ENCODE peak calls at places on chromosomes 7 and 10, in six cellular contexts. One of them, this sample, is unnamed.
A peak's percentile ranks its signal among the peaks of the same experiment; 100 is the strongest.

GRCh38 chr7:31744294-31744874 is 57.4 kb downstream of the PPP1R17 start:
- DNase-seq in astrocyte: peak; percentile 56
- DNase-seq in psoas muscle: peak; percentile 55
- DNase-seq in PC-3: peak; percentile 85
- DNase-seq in body of pancreas: peak; percentile 70
- DNase-seq in esophagus squamous epithelium: no peak
- DNase-seq in this sample: peak; percentile 53

GRCh38 chr10:110893559-110894179 is 21.9 kb downstream of the PDCD4 start:
- DNase-seq in PC-3: peak; percentile 74
- DNase-seq in astrocyte: peak; percentile 31
- DNase-seq in body of pancreas: no peak
- DNase-seq in psoas muscle: no peak
- DNase-seq in esophagus squamous epithelium: no peak
- DNase-seq in this sample: peak; percentile 48

GRCh38 chr7:17963281-17963680 is 23.0 kb upstream of the SNX13 start:
- DNase-seq in esophagus squamous epithelium: no peak
- DNase-seq in psoas muscle: no peak
- DNase-seq in astrocyte: no peak
- DNase-seq in PC-3: no peak
- DNase-seq in body of pancreas: no peak
- DNase-seq in this sample: peak; percentile 36

GRCh38 chr7:27172388-27172774 is 1.7 kb downstream of the HOXA10 start:
- DNase-seq in body of pancreas: no peak
- DNase-seq in psoas muscle: peak; percentile 58
- DNase-seq in astrocyte: no peak
- DNase-seq in esophagus squamous epithelium: no peak
- DNase-seq in PC-3: no peak
- DNase-seq in this sample: peak; percentile 75

GRCh38 chr7:73707045-73707631 is 12.3 kb downstream of the STX1A start:
- DNase-seq in PC-3: peak; percentile 89
- DNase-seq in esophagus squamous epithelium: no peak
- DNase-seq in psoas muscle: peak; percentile 72
- DNase-seq in body of pancreas: peak; percentile 86
- DNase-seq in astrocyte: no peak
- DNase-seq in this sample: no peak

GRCh38 chr10:130884456-130884855 is 427.1 kb downstream of the TCERG1L start:
- DNase-seq in esophagus squamous epithelium: no peak
- DNase-seq in PC-3: no peak
- DNase-seq in psoas muscle: no peak
- DNase-seq in body of pancreas: peak; percentile 25
- DNase-seq in astrocyte: no peak
- DNase-seq in this sample: no peak

GRCh38 chr7:28682136-28682535 is 269.8 kb downstream of the CREB5 start:
- DNase-seq in body of pancreas: no peak
- DNase-seq in psoas muscle: no peak
- DNase-seq in astrocyte: no peak
- DNase-seq in PC-3: no peak
- DNase-seq in esophagus squamous epithelium: no peak
- DNase-seq in this sample: no peak

GRCh38 chr7:43756368-43757072 is 2.0 kb upstream of the BLVRA start:
- DNase-seq in PC-3: peak; percentile 48
- DNase-seq in body of pancreas: peak; percentile 43
- DNase-seq in psoas muscle: no peak
- DNase-seq in esophagus squamous epithelium: no peak
- DNase-seq in astrocyte: peak; percentile 79
- DNase-seq in this sample: peak; percentile 70

GRCh38 chr7:12706900-12707536 is 19.6 kb downstream of the ARL4A start:
- DNase-seq in esophagus squamous epithelium: no peak
- DNase-seq in psoas muscle: no peak
- DNase-seq in astrocyte: peak; percentile 81
- DNase-seq in body of pancreas: no peak
- DNase-seq in PC-3: peak; percentile 91
- DNase-seq in this sample: peak; percentile 42

GRCh38 chr7:130734525-130735272 is 692 bp upstream of the KLF14 start:
- DNase-seq in body of pancreas: no peak
- DNase-seq in psoas muscle: no peak
- DNase-seq in PC-3: no peak
- DNase-seq in esophagus squamous epithelium: no peak
- DNase-seq in astrocyte: no peak
- DNase-seq in this sample: no peak

GRCh38 chr7:83677180-83677866 is 28.4 kb upstream of the SEMA3E start:
- DNase-seq in psoas muscle: no peak
- DNase-seq in body of pancreas: peak; percentile 14
- DNase-seq in astrocyte: peak; percentile 94
- DNase-seq in esophagus squamous epithelium: no peak
- DNase-seq in PC-3: peak; percentile 98
- DNase-seq in this sample: peak; percentile 46

GRCh38 chr7:25636871-25637283 is 408.6 kb upstream of the NPVF start:
- DNase-seq in PC-3: no peak
- DNase-seq in psoas muscle: peak; percentile 49
- DNase-seq in astrocyte: no peak
- DNase-seq in body of pancreas: no peak
- DNase-seq in esophagus squamous epithelium: no peak
- DNase-seq in this sample: no peak

GRCh38 chr10:3477683-3478082 is 305.1 kb upstream of the PITRM1 start:
- DNase-seq in body of pancreas: no peak
- DNase-seq in esophagus squamous epithelium: no peak
- DNase-seq in astrocyte: peak; percentile 79
- DNase-seq in PC-3: peak; percentile 55
- DNase-seq in psoas muscle: no peak
- DNase-seq in this sample: no peak

GRCh38 chr10:3476186-3476585 is 303.6 kb upstream of the PITRM1 start:
- DNase-seq in astrocyte: no peak
- DNase-seq in PC-3: no peak
- DNase-seq in body of pancreas: no peak
- DNase-seq in psoas muscle: no peak
- DNase-seq in esophagus squamous epithelium: no peak
- DNase-seq in this sample: no peak

GRCh38 chr10:3478153-3478552 is 305.6 kb upstream of the PITRM1 start:
- DNase-seq in esophagus squamous epithelium: no peak
- DNase-seq in PC-3: no peak
- DNase-seq in body of pancreas: no peak
- DNase-seq in psoas muscle: no peak
- DNase-seq in astrocyte: no peak
- DNase-seq in this sample: no peak

GRCh38 chr10:3475367-3475766 is 302.8 kb upstream of the PITRM1 start:
- DNase-seq in psoas muscle: no peak
- DNase-seq in astrocyte: no peak
- DNase-seq in body of pancreas: no peak
- DNase-seq in PC-3: no peak
- DNase-seq in esophagus squamous epithelium: no peak
- DNase-seq in this sample: no peak

DNA sequence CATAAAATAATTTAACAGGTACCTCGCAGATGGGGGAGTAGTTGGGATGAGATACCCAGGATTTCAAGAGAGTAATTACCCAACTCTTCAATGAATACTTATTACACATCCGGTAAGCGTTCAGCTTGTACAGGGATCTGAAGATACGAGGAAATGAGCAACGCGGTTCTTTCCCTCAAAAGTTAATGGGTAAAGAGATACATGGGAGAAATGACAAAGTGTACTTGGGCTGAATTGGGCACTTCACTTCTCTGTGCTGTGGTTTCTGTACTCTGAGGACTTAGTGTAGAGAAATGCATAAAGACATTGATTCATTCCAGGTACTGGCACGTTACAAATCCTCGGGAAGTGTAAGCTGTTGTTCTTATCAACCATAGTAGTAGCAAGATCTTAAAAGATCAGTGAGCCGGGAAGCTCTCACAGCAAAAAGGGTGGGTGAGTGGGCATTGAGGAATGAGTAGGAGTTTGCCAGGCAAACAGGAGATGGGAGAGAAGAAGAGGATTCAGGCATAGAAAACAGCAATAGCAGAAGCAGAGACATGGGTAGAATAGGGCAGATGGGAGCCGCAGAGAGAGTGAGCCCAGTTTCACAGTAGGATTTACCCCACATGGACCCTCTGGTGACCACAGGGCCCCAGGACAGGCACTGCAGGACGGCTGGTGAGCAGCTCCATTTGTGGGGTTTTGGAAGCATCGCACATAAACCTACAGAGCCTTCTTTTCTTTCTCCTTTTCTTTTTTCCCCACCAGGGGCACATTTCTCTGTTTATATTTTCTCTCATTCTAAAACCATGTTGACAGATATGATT is 304.3 kb upstream of the PITRM1 start:
- DNase-seq in esophagus squamous epithelium: no peak
- DNase-seq in psoas muscle: no peak
- DNase-seq in body of pancreas: no peak
- DNase-seq in PC-3: no peak
- DNase-seq in astrocyte: no peak
- DNase-seq in this sample: no peak
- TF ChIP-seq CTCF in esophagus squamous epithelium: no peak
- TF ChIP-seq CTCF in psoas muscle: no peak
- TF ChIP-seq CTCF in body of pancreas: no peak
- TF ChIP-seq CTCF in PC-3: no peak
- TF ChIP-seq CTCF in astrocyte: no peak
- TF ChIP-seq CTCF in this sample: peak; percentile 52

GRCh38 chr10:11986593-11987216 is 55.9 kb downstream of the UPF2 start:
- DNase-seq in body of pancreas: peak; percentile 85
- DNase-seq in psoas muscle: peak; percentile 79
- DNase-seq in esophagus squamous epithelium: no peak
- DNase-seq in astrocyte: peak; percentile 61
- DNase-seq in PC-3: peak; percentile 76
- DNase-seq in this sample: peak; percentile 78
- TF ChIP-seq CTCF in body of pancreas: peak; percentile 87
- TF ChIP-seq CTCF in psoas muscle: peak; percentile 73
- TF ChIP-seq CTCF in esophagus squamous epithelium: peak; percentile 84
- TF ChIP-seq CTCF in astrocyte: peak; percentile 90
- TF ChIP-seq CTCF in PC-3: peak; percentile 82
- TF ChIP-seq CTCF in this sample: peak; percentile 97

GRCh38 chr10:60820093-60820769 is 42.0 kb downstream of the CDK1 start:
- DNase-seq in PC-3: peak; percentile 49
- DNase-seq in astrocyte: peak; percentile 91
- DNase-seq in esophagus squamous epithelium: no peak
- DNase-seq in psoas muscle: no peak
- DNase-seq in body of pancreas: no peak
- DNase-seq in this sample: peak; percentile 63
- TF ChIP-seq CTCF in PC-3: peak; percentile 73
- TF ChIP-seq CTCF in astrocyte: peak; percentile 49
- TF ChIP-seq CTCF in esophagus squamous epithelium: no peak
- TF ChIP-seq CTCF in psoas muscle: peak; percentile 45
- TF ChIP-seq CTCF in body of pancreas: no peak
- TF ChIP-seq CTCF in this sample: peak; percentile 74

DNA sequence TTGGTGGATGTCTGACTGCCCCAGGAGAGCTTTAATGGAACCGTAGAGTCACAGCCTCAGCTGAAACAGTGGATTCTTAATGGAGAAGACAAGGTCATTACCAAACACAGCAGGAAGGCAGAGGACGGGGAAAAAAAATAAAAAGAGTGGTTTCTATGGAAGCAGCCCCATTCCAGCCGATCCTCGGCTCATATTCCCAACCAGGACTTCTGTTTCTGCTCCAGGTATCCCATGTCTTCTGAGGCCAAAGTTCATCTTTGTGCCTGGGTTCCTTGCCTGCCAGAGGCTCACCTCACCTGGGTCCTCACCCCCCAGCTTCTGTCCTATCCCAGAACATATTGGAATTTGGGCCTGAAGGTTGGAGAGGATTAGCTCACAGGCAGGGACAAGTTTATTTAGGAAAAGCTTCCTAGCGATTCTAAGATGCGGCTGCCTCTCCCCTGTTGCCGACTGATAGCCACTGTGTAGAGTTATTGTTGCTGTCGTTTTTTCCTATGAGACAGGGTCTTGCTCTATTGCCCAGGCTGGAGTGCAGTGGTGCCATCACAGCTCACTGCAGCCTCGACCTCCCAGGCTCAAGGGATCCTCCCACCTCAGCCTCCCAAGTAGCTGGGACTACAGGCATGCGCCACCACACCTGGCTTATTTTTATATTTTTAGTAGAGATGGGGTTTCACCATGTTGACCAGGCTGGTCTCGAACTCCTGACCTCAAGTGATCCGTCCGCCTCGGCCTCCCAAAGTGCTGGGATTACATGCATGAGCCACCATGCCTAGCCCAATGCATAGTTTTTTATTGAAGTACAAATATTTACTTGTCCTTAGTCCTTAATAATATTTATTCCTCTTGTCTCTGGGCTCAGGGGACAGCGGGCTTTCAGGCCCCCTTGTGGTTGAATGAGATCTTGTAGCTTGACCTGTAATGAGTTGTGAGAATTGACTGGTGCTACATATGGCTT is 15.4 kb downstream of the CCL26 start:
- DNase-seq in psoas muscle: no peak
- DNase-seq in body of pancreas: no peak
- DNase-seq in PC-3: peak; percentile 68
- DNase-seq in astrocyte: no peak
- DNase-seq in esophagus squamous epithelium: no peak
- DNase-seq in this sample: no peak
- TF ChIP-seq CTCF in psoas muscle: no peak
- TF ChIP-seq CTCF in body of pancreas: peak; percentile 19
- TF ChIP-seq CTCF in PC-3: peak; percentile 70
- TF ChIP-seq CTCF in astrocyte: peak; percentile 49
- TF ChIP-seq CTCF in esophagus squamous epithelium: peak; percentile 13
- TF ChIP-seq CTCF in this sample: peak; percentile 81

DNA sequence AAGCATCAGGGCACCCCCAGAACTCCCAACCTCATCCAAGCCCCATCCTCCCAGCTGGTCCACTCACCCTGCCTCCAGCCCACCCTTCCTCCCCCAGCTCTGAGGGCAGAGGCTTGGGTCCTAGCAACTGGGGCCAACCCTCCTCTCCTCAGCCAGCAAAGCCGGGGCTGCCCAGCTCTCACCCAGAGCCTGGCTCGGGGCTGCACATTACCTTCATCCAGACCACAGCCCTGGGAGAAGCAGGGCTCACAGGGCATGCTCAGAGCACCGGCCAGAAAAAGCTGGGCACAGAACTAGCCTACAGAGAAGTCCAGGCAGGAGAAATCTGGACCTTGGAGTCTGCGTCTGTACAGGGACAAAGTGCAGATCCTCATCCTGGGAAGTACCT is 5.3 kb downstream of the RASGEF1A start:
- DNase-seq in astrocyte: no peak
- DNase-seq in PC-3: no peak
- DNase-seq in body of pancreas: no peak
- DNase-seq in psoas muscle: no peak
- DNase-seq in esophagus squamous epithelium: no peak
- DNase-seq in this sample: no peak
- TF ChIP-seq CTCF in astrocyte: no peak
- TF ChIP-seq CTCF in PC-3: no peak
- TF ChIP-seq CTCF in body of pancreas: no peak
- TF ChIP-seq CTCF in psoas muscle: no peak
- TF ChIP-seq CTCF in esophagus squamous epithelium: no peak
- TF ChIP-seq CTCF in this sample: no peak

This sample was measured in HFFc6.